ENCODE peak calls at places on chromosomes 13 and 19, in five cellular contexts. One of them, this sample, is unnamed. For H3K4me1, the result is how much of the 10 kb centered on the place peaks cover.

GRCh38 chr19:38229585-38230073 is 5.6 kb upstream of the DPF1 start:
- DNase-seq in cardiac muscle cell: peak
- DNase-seq in adrenal gland: peak
- DNase-seq in heart left ventricle: peak
- DNase-seq in upper lobe of right lung: peak
- DNase-seq in this sample: peak

GRCh38 chr13:76300688-76301087 is 585.5 kb downstream of the KCTD12 start:
- DNase-seq in cardiac muscle cell: no peak
- DNase-seq in adrenal gland: no peak
- DNase-seq in heart left ventricle: no peak
- DNase-seq in upper lobe of right lung: no peak
- DNase-seq in this sample: no peak

GRCh38 chr13:85287528-85287927 is 511.7 kb downstream of the SLITRK6 start:
- DNase-seq in cardiac muscle cell: no peak
- DNase-seq in adrenal gland: no peak
- DNase-seq in heart left ventricle: no peak
- DNase-seq in upper lobe of right lung: no peak
- DNase-seq in this sample: no peak

GRCh38 chr19:8580710-8581281 is 3.6 kb upstream of the MYO1F start:
- DNase-seq in cardiac muscle cell: peak
- DNase-seq in adrenal gland: peak
- DNase-seq in heart left ventricle: peak
- DNase-seq in upper lobe of right lung: peak
- DNase-seq in this sample: peak

GRCh38 chr19:16034180-16034579 is 42.1 kb upstream of the TPM4 start:
- DNase-seq in cardiac muscle cell: no peak
- DNase-seq in adrenal gland: peak
- DNase-seq in heart left ventricle: no peak
- DNase-seq in upper lobe of right lung: no peak
- DNase-seq in this sample: no peak

GRCh38 chr13:113135281-113135760 is 12.7 kb downstream of the F10 start:
- DNase-seq in cardiac muscle cell: no peak
- DNase-seq in adrenal gland: no peak
- DNase-seq in heart left ventricle: no peak
- DNase-seq in upper lobe of right lung: no peak
- DNase-seq in this sample: no peak

GRCh38 chr13:99979453-99980200 is 2.0 kb upstream of the ZIC2 start:
- DNase-seq in cardiac muscle cell: peak
- DNase-seq in adrenal gland: no peak
- DNase-seq in heart left ventricle: no peak
- DNase-seq in upper lobe of right lung: peak
- DNase-seq in this sample: peak

GRCh38 chr13:111531505-111531904 is 211.1 kb downstream of the TEX29 start:
- DNase-seq in cardiac muscle cell: peak
- DNase-seq in adrenal gland: no peak
- DNase-seq in heart left ventricle: no peak
- DNase-seq in upper lobe of right lung: no peak
- DNase-seq in this sample: no peak

GRCh38 chr13:27038323-27038722 is 133.3 kb downstream of the USP12 start:
- DNase-seq in cardiac muscle cell: no peak
- DNase-seq in adrenal gland: no peak
- DNase-seq in heart left ventricle: no peak
- DNase-seq in upper lobe of right lung: no peak
- DNase-seq in this sample: no peak

GRCh38 chr13:97953376-97953970 is at the start of gene IPO5:
- DNase-seq in cardiac muscle cell: no peak
- DNase-seq in adrenal gland: no peak
- DNase-seq in heart left ventricle: no peak
- DNase-seq in upper lobe of right lung: no peak
- DNase-seq in this sample: no peak

GRCh38 chr13:25943666-25944065 is 108.2 kb downstream of the SHISA2 start:
- DNase-seq in cardiac muscle cell: no peak
- DNase-seq in adrenal gland: no peak
- DNase-seq in heart left ventricle: no peak
- DNase-seq in upper lobe of right lung: no peak
- DNase-seq in this sample: peak

GRCh38 chr13:44605711-44606110 is 29.6 kb upstream of the TSC22D1 start:
- DNase-seq in cardiac muscle cell: no peak
- DNase-seq in adrenal gland: no peak
- DNase-seq in heart left ventricle: no peak
- DNase-seq in upper lobe of right lung: no peak
- DNase-seq in this sample: peak

GRCh38 chr19:5955638-5955935 is 22.4 kb downstream of the RANBP3 start:
- DNase-seq in cardiac muscle cell: no peak
- DNase-seq in adrenal gland: no peak
- DNase-seq in heart left ventricle: no peak
- DNase-seq in upper lobe of right lung: no peak
- DNase-seq in this sample: no peak

GRCh38 chr19:41302624-41303351 is 7.2 kb upstream of the CCDC97 start:
- DNase-seq in cardiac muscle cell: no peak
- DNase-seq in adrenal gland: no peak
- DNase-seq in heart left ventricle: no peak
- DNase-seq in upper lobe of right lung: peak
- DNase-seq in this sample: no peak

GRCh38 chr19:32203161-32203560 is 142.2 kb upstream of the ZNF507 start:
- DNase-seq in cardiac muscle cell: no peak
- DNase-seq in adrenal gland: no peak
- DNase-seq in heart left ventricle: no peak
- DNase-seq in upper lobe of right lung: peak
- DNase-seq in this sample: no peak

GRCh38 chr13:110379905-110380341 is 72.8 kb downstream of the COL4A2 start:
- DNase-seq in cardiac muscle cell: peak
- DNase-seq in adrenal gland: no peak
- DNase-seq in heart left ventricle: no peak
- DNase-seq in upper lobe of right lung: no peak
- DNase-seq in this sample: peak

GRCh38 chr13:20689291-20689690 is 14.2 kb upstream of the IL17D start:
- DNase-seq in cardiac muscle cell: no peak
- DNase-seq in adrenal gland: no peak
- DNase-seq in heart left ventricle: no peak
- DNase-seq in upper lobe of right lung: no peak
- DNase-seq in this sample: no peak

GRCh38 chr13:113584870-113585671 is 518 bp downstream of the TFDP1 start:
- DNase-seq in cardiac muscle cell: peak
- DNase-seq in adrenal gland: no peak
- DNase-seq in heart left ventricle: peak
- DNase-seq in upper lobe of right lung: peak
- DNase-seq in this sample: no peak

GRCh38 chr13:35016362-35017148 is 74.5 kb downstream of the NBEA start:
- DNase-seq in cardiac muscle cell: no peak
- DNase-seq in adrenal gland: no peak
- DNase-seq in heart left ventricle: no peak
- DNase-seq in upper lobe of right lung: no peak
- DNase-seq in this sample: no peak

GRCh38 chr13:73767191-73767741 is 366.9 kb downstream of the KLF12 start:
- DNase-seq in cardiac muscle cell: no peak
- DNase-seq in adrenal gland: no peak
- DNase-seq in heart left ventricle: no peak
- DNase-seq in upper lobe of right lung: no peak
- DNase-seq in this sample: no peak

GRCh38 chr13:99796175-99796819 is 175.3 kb downstream of the ZIC5 start:
- DNase-seq in cardiac muscle cell: peak
- DNase-seq in adrenal gland: peak
- DNase-seq in heart left ventricle: no peak
- DNase-seq in upper lobe of right lung: no peak
- DNase-seq in this sample: peak

GRCh38 chr19:41907994-41908615 is 20.1 kb downstream of the ERFL start:
- DNase-seq in cardiac muscle cell: no peak
- DNase-seq in adrenal gland: no peak
- DNase-seq in heart left ventricle: no peak
- DNase-seq in upper lobe of right lung: no peak
- DNase-seq in this sample: no peak

GRCh38 chr19:18972301-18972831 is 31.3 kb upstream of the HOMER3 start:
- DNase-seq in cardiac muscle cell: no peak
- DNase-seq in adrenal gland: peak
- DNase-seq in heart left ventricle: no peak
- DNase-seq in upper lobe of right lung: no peak
- DNase-seq in this sample: peak

GRCh38 chr13:105084931-105085330 is 1450.5 kb downstream of the EFNB2 start:
- DNase-seq in cardiac muscle cell: no peak
- DNase-seq in adrenal gland: no peak
- DNase-seq in heart left ventricle: no peak
- DNase-seq in upper lobe of right lung: no peak
- DNase-seq in this sample: no peak

GRCh38 chr19:19662866-19663291 is 597 bp downstream of the ATP13A1 start:
- DNase-seq in cardiac muscle cell: no peak
- DNase-seq in adrenal gland: no peak
- DNase-seq in heart left ventricle: no peak
- DNase-seq in upper lobe of right lung: no peak
- DNase-seq in this sample: no peak

GRCh38 chr13:52925221-52925620 is 76.8 kb upstream of the PCDH8 start:
- DNase-seq in cardiac muscle cell: no peak
- DNase-seq in adrenal gland: no peak
- DNase-seq in heart left ventricle: no peak
- DNase-seq in upper lobe of right lung: no peak
- DNase-seq in this sample: no peak

GRCh38 chr13:113110048-113110851 is 4.7 kb downstream of the F7 start:
- DNase-seq in cardiac muscle cell: no peak
- DNase-seq in adrenal gland: no peak
- DNase-seq in heart left ventricle: no peak
- DNase-seq in upper lobe of right lung: peak
- DNase-seq in this sample: peak

GRCh38 chr19:3125900-3126524 is 9.8 kb upstream of the GNA15 start:
- DNase-seq in cardiac muscle cell: peak
- DNase-seq in adrenal gland: peak
- DNase-seq in heart left ventricle: peak
- DNase-seq in upper lobe of right lung: peak
- DNase-seq in this sample: peak

GRCh38 chr13:50387124-50387581 is 371.9 kb downstream of the KCNRG start:
- DNase-seq in cardiac muscle cell: peak
- DNase-seq in adrenal gland: no peak
- DNase-seq in heart left ventricle: peak
- DNase-seq in upper lobe of right lung: peak
- DNase-seq in this sample: peak

GRCh38 chr19:58500242-58500641 is 11.6 kb downstream of the SLC27A5 start:
- DNase-seq in cardiac muscle cell: no peak
- DNase-seq in adrenal gland: peak
- DNase-seq in heart left ventricle: no peak
- DNase-seq in upper lobe of right lung: no peak
- DNase-seq in this sample: no peak

DNA sequence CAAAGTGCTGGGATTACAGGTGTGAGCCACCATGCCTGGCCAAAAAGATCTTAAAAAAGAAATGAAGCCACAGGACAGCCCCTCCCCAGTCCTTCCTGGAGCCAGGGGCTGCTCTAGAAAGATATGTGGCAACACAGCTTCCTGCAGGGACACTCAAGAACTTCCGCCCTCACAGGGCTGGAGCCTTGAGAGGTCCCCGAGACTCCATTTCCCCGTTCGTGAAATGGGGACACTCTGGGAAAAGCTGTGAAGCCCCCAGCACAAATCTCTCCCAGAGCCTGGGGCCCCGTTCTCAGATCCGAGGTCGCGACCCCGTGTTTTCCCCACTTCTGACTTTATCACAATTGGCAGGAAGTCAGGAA is 2.5 kb upstream of the GPX4 start:
- DNase-seq in cardiac muscle cell: no peak
- DNase-seq in adrenal gland: peak
- DNase-seq in heart left ventricle: peak
- DNase-seq in upper lobe of right lung: no peak
- DNase-seq in this sample: peak
- H3K4me1 ChIP-seq in cardiac muscle cell: under half
- H3K4me1 ChIP-seq in adrenal gland: under half
- H3K4me1 ChIP-seq in heart left ventricle: half or more
- H3K4me1 ChIP-seq in upper lobe of right lung: half or more
- H3K4me1 ChIP-seq in this sample: under half

GRCh38 chr19:54369082-54369691 is 4.5 kb upstream of the LAIR1 start:
- DNase-seq in cardiac muscle cell: no peak
- DNase-seq in adrenal gland: no peak
- DNase-seq in heart left ventricle: no peak
- DNase-seq in upper lobe of right lung: no peak
- DNase-seq in this sample: no peak
- H3K4me1 ChIP-seq in cardiac muscle cell: under half
- H3K4me1 ChIP-seq in adrenal gland: under half
- H3K4me1 ChIP-seq in heart left ventricle: under half
- H3K4me1 ChIP-seq in upper lobe of right lung: under half
- H3K4me1 ChIP-seq in this sample: under half

GRCh38 chr13:40994581-40995230 is 24.4 kb downstream of the ELF1 start:
- DNase-seq in cardiac muscle cell: no peak
- DNase-seq in adrenal gland: no peak
- DNase-seq in heart left ventricle: no peak
- DNase-seq in upper lobe of right lung: no peak
- DNase-seq in this sample: no peak

GRCh38 chr13:40993119-40993518 is 26.0 kb downstream of the ELF1 start:
- DNase-seq in cardiac muscle cell: no peak
- DNase-seq in adrenal gland: no peak
- DNase-seq in heart left ventricle: no peak
- DNase-seq in upper lobe of right lung: no peak
- DNase-seq in this sample: no peak

GRCh38 chr13:40995997-40996396 is 23.1 kb downstream of the ELF1 start:
- DNase-seq in cardiac muscle cell: no peak
- DNase-seq in adrenal gland: no peak
- DNase-seq in heart left ventricle: no peak
- DNase-seq in upper lobe of right lung: no peak
- DNase-seq in this sample: no peak

GRCh38 chr13:40992678-40993077 is 26.4 kb downstream of the ELF1 start:
- DNase-seq in cardiac muscle cell: no peak
- DNase-seq in adrenal gland: no peak
- DNase-seq in heart left ventricle: no peak
- DNase-seq in upper lobe of right lung: no peak
- DNase-seq in this sample: peak

DNA sequence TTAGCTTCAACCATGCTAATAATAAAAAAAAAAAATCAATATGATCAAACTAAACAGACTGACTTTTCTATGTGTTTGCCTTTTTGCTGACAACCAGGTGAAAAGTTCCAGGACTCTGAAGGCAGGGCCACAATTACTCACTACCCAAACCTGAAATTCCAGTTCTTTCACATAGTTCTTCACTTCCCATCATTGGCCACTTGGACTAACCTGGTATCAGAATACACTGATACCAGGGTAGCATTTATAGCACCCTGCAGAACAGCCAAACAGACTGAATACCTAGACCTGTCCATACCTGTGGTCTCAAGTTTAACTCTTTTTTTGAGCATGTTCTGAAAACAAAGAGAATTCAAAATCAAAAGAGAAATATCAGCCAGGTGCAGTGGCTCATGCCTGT is 25.1 kb downstream of the ELF1 start:
- DNase-seq in cardiac muscle cell: no peak
- DNase-seq in adrenal gland: no peak
- DNase-seq in heart left ventricle: no peak
- DNase-seq in upper lobe of right lung: no peak
- DNase-seq in this sample: no peak
- H3K4me1 ChIP-seq in cardiac muscle cell: under half
- H3K4me1 ChIP-seq in adrenal gland: under half
- H3K4me1 ChIP-seq in heart left ventricle: under half
- H3K4me1 ChIP-seq in upper lobe of right lung: under half
- H3K4me1 ChIP-seq in this sample: under half

DNA sequence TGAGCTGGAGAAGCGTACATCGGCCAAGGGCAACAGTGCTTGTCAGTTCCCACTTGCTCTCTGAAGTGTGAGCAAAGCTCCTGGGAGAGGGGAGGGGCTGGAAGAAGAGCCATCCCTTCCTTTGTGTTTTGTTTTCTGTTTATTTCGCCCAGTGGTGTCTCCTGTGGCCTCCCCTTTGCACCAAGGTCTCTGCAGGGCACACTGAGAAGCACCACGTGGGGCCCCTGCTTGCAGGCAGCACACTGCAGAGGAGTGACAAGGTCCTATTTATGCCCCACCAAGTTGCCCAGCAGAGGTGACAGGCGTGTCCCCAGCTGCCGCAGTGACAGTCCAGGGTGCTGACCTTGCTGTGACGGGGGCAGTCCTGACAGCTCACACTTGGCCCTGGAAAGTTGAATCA is 24.0 kb downstream of the GRIN2D start:
- DNase-seq in cardiac muscle cell: no peak
- DNase-seq in adrenal gland: peak
- DNase-seq in heart left ventricle: no peak
- DNase-seq in upper lobe of right lung: no peak
- DNase-seq in this sample: no peak
- H3K4me1 ChIP-seq in cardiac muscle cell: under half
- H3K4me1 ChIP-seq in adrenal gland: under half
- H3K4me1 ChIP-seq in heart left ventricle: under half
- H3K4me1 ChIP-seq in upper lobe of right lung: under half
- H3K4me1 ChIP-seq in this sample: under half